ENCODE peak calls at places on chromosomes 7 and 10, in eight cellular contexts. F, C, N, X, M, A, J and E are unnamed samples.

GRCh38 chr10:12419279-12419847 is 70.0 kb downstream of the CAMK1D start:
- DNase-seq in M (peak; percentile 93), F (peak; percentile 57), N (no peak), X (no peak), A (no peak), J (no peak), C (no peak), E (peak; percentile 91)

GRCh38 chr7:144738708-144739314 is 97.0 kb downstream of the TPK1 start:
- DNase-seq in A (peak; percentile 68), F (no peak), N (no peak), M (no peak), J (peak; percentile 13), C (no peak), X (peak; percentile 46), E (no peak)

GRCh38 chr7:41900532-41900931 is 197.6 kb upstream of the INHBA start:
- DNase-seq in J (no peak), C (no peak), X (no peak), A (no peak), M (no peak), F (no peak), N (no peak), E (no peak)

GRCh38 chr7:148706368-148706767 is 7.7 kb downstream of the CUL1 start:
- DNase-seq in C (no peak), N (no peak), M (no peak), A (no peak), J (no peak), X (no peak), F (no peak), E (no peak)

GRCh38 chr7:137579913-137580640 is 236.5 kb upstream of the PTN start:
- DNase-seq in J (no peak), X (no peak), F (no peak), C (no peak), M (peak; percentile 65), A (no peak), N (no peak), E (no peak)

GRCh38 chr10:1266033-1266802 is 210.0 kb downstream of the WDR37 start:
- DNase-seq in F (no peak), X (no peak), N (no peak), M (no peak), A (no peak), J (no peak), C (no peak), E (no peak)

GRCh38 chr10:112811741-112812551 is 138.1 kb upstream of the TCF7L2 start:
- DNase-seq in C (peak; percentile 72), A (no peak), N (no peak), J (peak; percentile 90), M (peak; percentile 80), X (no peak), F (no peak), E (peak; percentile 85)

GRCh38 chr7:112071856-112072255 is 134.3 kb downstream of the DOCK4 start:
- DNase-seq in N (no peak), F (no peak), M (no peak), A (no peak), J (no peak), C (no peak), X (no peak), E (no peak)

GRCh38 chr7:128794020-128794419 is 2.3 kb downstream of the CCDC136 start:
- DNase-seq in A (peak; percentile 68), J (no peak), X (no peak), F (no peak), C (no peak), N (no peak), M (no peak), E (no peak)

GRCh38 chr7:137873524-137873923 is 26.8 kb upstream of the DGKI start:
- DNase-seq in J (no peak), N (no peak), M (no peak), C (no peak), A (no peak), F (no peak), X (no peak), E (no peak)

GRCh38 chr7:27359167-27359731 is 116.6 kb downstream of the EVX1 start:
- DNase-seq in J (no peak), N (no peak), A (no peak), F (no peak), C (no peak), M (no peak), X (no peak), E (no peak)

GRCh38 chr7:20407585-20408466 is 77.1 kb downstream of the ITGB8 start:
- DNase-seq in A (no peak), N (peak; percentile 63), X (peak; percentile 72), C (peak; percentile 92), J (no peak), M (no peak), F (no peak), E (peak; percentile 81)

GRCh38 chr7:25861704-25862253 is 290.2 kb upstream of the NFE2L3 start:
- DNase-seq in N (no peak), X (no peak), F (no peak), M (no peak), C (no peak), J (no peak), A (no peak), E (no peak)

GRCh38 chr7:25863727-25864116 is 288.3 kb upstream of the NFE2L3 start:
- DNase-seq in A (no peak), N (no peak), M (no peak), F (no peak), C (no peak), J (no peak), X (no peak), E (no peak)

GRCh38 chr7:25862993-25863726 is 288.8 kb upstream of the NFE2L3 start:
- DNase-seq in X (no peak), M (no peak), A (no peak), N (no peak), J (no peak), F (no peak), C (no peak), E (no peak)

GRCh38 chr7:25860882-25861228 is 291.1 kb upstream of the NFE2L3 start:
- DNase-seq in A (no peak), F (no peak), X (no peak), C (no peak), M (no peak), J (no peak), N (no peak), E (no peak)

DNA sequence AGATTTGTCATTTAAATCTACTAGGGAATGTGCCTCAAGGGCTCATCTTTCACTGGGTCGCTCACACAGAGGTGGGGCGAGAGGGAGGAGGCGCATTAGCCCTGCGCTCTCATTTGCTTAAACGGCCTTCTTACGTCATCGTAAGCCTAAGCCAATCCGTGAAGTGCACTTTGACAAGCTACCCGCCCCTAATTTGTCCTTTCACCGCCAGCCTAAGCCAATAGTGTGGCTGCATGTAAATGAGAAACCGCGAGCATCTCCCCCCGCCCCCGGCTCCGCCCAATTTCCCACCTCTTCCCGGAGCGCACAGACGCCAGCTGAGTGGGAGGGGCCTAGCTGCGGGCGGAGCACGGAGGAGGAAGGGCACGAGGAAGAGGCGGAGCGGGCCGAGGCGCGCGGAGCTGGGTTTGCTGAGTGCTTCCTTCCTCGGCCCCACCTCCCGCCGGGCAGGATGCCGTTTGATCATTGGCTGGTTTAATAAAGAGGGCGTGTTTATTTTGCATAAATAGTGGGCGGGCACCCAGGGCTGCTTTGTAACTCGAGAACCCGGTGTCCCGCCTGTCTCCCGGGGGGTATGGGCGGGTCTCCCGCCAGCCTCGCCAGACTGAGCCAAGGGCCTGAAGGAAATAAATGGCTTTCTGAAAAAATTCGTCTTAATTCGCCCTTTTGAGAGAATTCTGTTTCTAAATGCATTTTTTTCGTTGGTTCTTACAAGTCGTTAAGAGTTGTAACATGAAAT is 289.6 kb upstream of the NFE2L3 start:
- DNase-seq in F (peak; percentile 93), M (peak; percentile 100), N (peak; percentile 92), A (peak; percentile 100), J (peak; percentile 100), X (peak; percentile 100), C (peak; percentile 91), E (peak; percentile 99)
- H3K4me3 ChIP-seq in F (peak overlapping the region; percentile 53), M (peak overlapping the region; percentile 51), N (peak overlapping the region; percentile 14), A (peak overlapping the region; percentile 61), J (no peak overlapping the region), X (no peak overlapping the region), C (no peak overlapping the region), E (peak overlapping the region; percentile 41)

DNA sequence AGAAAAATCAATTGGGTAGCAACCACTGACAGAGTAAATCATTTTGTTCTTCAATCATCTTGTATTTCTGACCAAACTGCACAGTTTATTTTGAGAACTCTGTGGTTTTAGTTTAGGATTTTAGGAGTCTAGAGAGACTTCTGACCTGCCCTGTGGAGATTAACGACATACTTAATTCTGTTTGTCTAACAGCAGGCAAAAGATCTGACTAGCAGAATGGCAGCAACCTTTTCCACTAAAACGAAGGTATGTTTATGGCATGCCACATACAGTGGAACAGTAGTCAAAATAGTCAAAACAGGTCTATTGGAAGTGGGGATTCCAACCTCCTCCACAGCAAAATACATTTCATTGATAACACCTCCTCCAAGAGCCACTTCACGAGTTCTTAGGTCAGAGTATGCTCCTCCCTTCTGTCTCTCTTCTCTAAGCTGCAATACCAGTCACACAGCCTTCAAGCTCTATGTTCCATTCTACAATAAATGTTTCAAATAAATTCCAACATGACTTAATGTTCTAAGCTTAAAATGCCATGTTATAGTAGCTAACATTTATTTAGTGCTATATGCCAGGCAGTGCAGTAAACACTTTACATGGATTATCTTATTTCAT is 34.4 kb downstream of the NRCAM start:
- DNase-seq in X (no peak), J (no peak), A (no peak), N (no peak), M (no peak), F (no peak), C (no peak), E (no peak)
- H3K27me3 ChIP-seq in X (no peaks in the 10 kb centered on the region), J (no peaks in the 10 kb centered on the region), A (no peaks in the 10 kb centered on the region), N (no peaks in the 10 kb centered on the region), M (no peaks in the 10 kb centered on the region), F (peaks cover 3% of the 10 kb centered on the region), C (peaks cover 2% of the 10 kb centered on the region), E (no peaks in the 10 kb centered on the region)

GRCh38 chr10:130079614-130080460 is 30.8 kb downstream of the C10orf143 start:
- DNase-seq in A (no peak), X (no peak), F (no peak), M (no peak), C (no peak), J (no peak), N (no peak), E (no peak)
- H3K4me3 ChIP-seq in A (no peak overlapping the region), X (no peak overlapping the region), F (no peak overlapping the region), M (no peak overlapping the region), C (no peak overlapping the region), J (no peak overlapping the region), N (no peak overlapping the region), E (no peak overlapping the region)

GRCh38 chr7:123472327-123472726 is 62.1 kb downstream of the IQUB start:
- DNase-seq in M (no peak), A (no peak), F (no peak), N (no peak), C (no peak), J (no peak), X (no peak), E (no peak)

GRCh38 chr7:123463890-123464289 is 70.5 kb downstream of the IQUB start:
- DNase-seq in M (no peak), X (no peak), F (no peak), A (no peak), J (no peak), N (no peak), C (no peak), E (no peak)

GRCh38 chr7:123472751-123473150 is 61.6 kb downstream of the IQUB start:
- DNase-seq in C (no peak), X (no peak), N (no peak), A (no peak), J (no peak), F (no peak), M (no peak), E (no peak)

GRCh38 chr7:123468303-123468702 is 66.1 kb downstream of the IQUB start:
- DNase-seq in J (no peak), X (no peak), N (no peak), M (no peak), F (no peak), A (no peak), C (no peak), E (no peak)
- H3K27me3 ChIP-seq in J (no peaks in the 10 kb centered on the region), X (no peaks in the 10 kb centered on the region), N (no peaks in the 10 kb centered on the region), M (no peaks in the 10 kb centered on the region), F (no peaks in the 10 kb centered on the region), A (no peaks in the 10 kb centered on the region), C (no peaks in the 10 kb centered on the region), E (no peaks in the 10 kb centered on the region)